ENCODE peak calls at places on chromosomes 4 and X, in six cellular contexts. One of them, this sample, is unnamed.

GRCh38 chr4:164212134-164212533 is 541.8 kb upstream of the SMIM31 start:
- DNase-seq in HCT116: no peak
- DNase-seq in naive thymus-derived CD8-positive, alpha-beta T cell: no peak
- DNase-seq in M059J: peak
- DNase-seq in HEK293T: no peak
- DNase-seq in choroid plexus epithelial cell: peak
- DNase-seq in this sample: peak

GRCh38 chr4:85681194-85681803 is 206.3 kb downstream of the ARHGAP24 start:
- DNase-seq in M059J: peak
- DNase-seq in choroid plexus epithelial cell: peak
- DNase-seq in naive thymus-derived CD8-positive, alpha-beta T cell: no peak
- DNase-seq in HCT116: no peak
- DNase-seq in HEK293T: no peak
- DNase-seq in this sample: no peak

GRCh38 chr4:74364649-74365491 is at the start of gene EREG:
- DNase-seq in HEK293T: peak
- DNase-seq in naive thymus-derived CD8-positive, alpha-beta T cell: no peak
- DNase-seq in choroid plexus epithelial cell: peak
- DNase-seq in HCT116: peak
- DNase-seq in M059J: peak
- DNase-seq in this sample: peak

GRCh38 chrX:386768-387575 is at the start of gene PPP2R3B:
- DNase-seq in choroid plexus epithelial cell: peak
- DNase-seq in HEK293T: peak
- DNase-seq in HCT116: peak
- DNase-seq in naive thymus-derived CD8-positive, alpha-beta T cell: peak
- DNase-seq in M059J: peak
- DNase-seq in this sample: peak

GRCh38 chrX:107714196-107714811 is 61.3 kb downstream of the TSC22D3 start:
- DNase-seq in HEK293T: no peak
- DNase-seq in HCT116: no peak
- DNase-seq in M059J: no peak
- DNase-seq in naive thymus-derived CD8-positive, alpha-beta T cell: no peak
- DNase-seq in choroid plexus epithelial cell: peak
- DNase-seq in this sample: no peak

GRCh38 chrX:30791296-30792278 is 97.5 kb downstream of the TAB3 start:
- DNase-seq in M059J: no peak
- DNase-seq in naive thymus-derived CD8-positive, alpha-beta T cell: no peak
- DNase-seq in choroid plexus epithelial cell: no peak
- DNase-seq in HEK293T: no peak
- DNase-seq in HCT116: no peak
- DNase-seq in this sample: no peak

GRCh38 chrX:134806707-134807038 is 148.4 kb upstream of the PLAC1 start:
- DNase-seq in naive thymus-derived CD8-positive, alpha-beta T cell: no peak
- DNase-seq in HEK293T: no peak
- DNase-seq in HCT116: no peak
- DNase-seq in M059J: no peak
- DNase-seq in choroid plexus epithelial cell: no peak
- DNase-seq in this sample: no peak

GRCh38 chr4:69831270-69831627 is 28.7 kb downstream of the SULT1E1 start:
- DNase-seq in choroid plexus epithelial cell: no peak
- DNase-seq in naive thymus-derived CD8-positive, alpha-beta T cell: no peak
- DNase-seq in HCT116: no peak
- DNase-seq in M059J: no peak
- DNase-seq in HEK293T: no peak
- DNase-seq in this sample: no peak

GRCh38 chrX:1394731-1395501 is 3.0 kb upstream of the SLC25A6 start:
- DNase-seq in choroid plexus epithelial cell: no peak
- DNase-seq in HEK293T: no peak
- DNase-seq in naive thymus-derived CD8-positive, alpha-beta T cell: no peak
- DNase-seq in M059J: no peak
- DNase-seq in HCT116: no peak
- DNase-seq in this sample: no peak

GRCh38 chr4:73450398-73451004 is 14.5 kb downstream of the AFP start:
- DNase-seq in HCT116: no peak
- DNase-seq in naive thymus-derived CD8-positive, alpha-beta T cell: no peak
- DNase-seq in M059J: peak
- DNase-seq in HEK293T: no peak
- DNase-seq in choroid plexus epithelial cell: peak
- DNase-seq in this sample: no peak

GRCh38 chr4:6955261-6955911 is 45.8 kb downstream of the TBC1D14 start:
- DNase-seq in choroid plexus epithelial cell: no peak
- DNase-seq in HCT116: no peak
- DNase-seq in M059J: no peak
- DNase-seq in naive thymus-derived CD8-positive, alpha-beta T cell: no peak
- DNase-seq in HEK293T: no peak
- DNase-seq in this sample: no peak

GRCh38 chr4:83323136-83323535 is 11.5 kb downstream of the HPSE start:
- DNase-seq in M059J: no peak
- DNase-seq in naive thymus-derived CD8-positive, alpha-beta T cell: no peak
- DNase-seq in HEK293T: no peak
- DNase-seq in HCT116: no peak
- DNase-seq in choroid plexus epithelial cell: no peak
- DNase-seq in this sample: no peak

GRCh38 chrX:144791298-144791697 is 456.0 kb upstream of the SPANXN1 start:
- DNase-seq in HCT116: no peak
- DNase-seq in choroid plexus epithelial cell: no peak
- DNase-seq in M059J: no peak
- DNase-seq in naive thymus-derived CD8-positive, alpha-beta T cell: no peak
- DNase-seq in HEK293T: no peak
- DNase-seq in this sample: no peak

GRCh38 chrX:21958888-21959287 is 18.4 kb downstream of the SMS start:
- DNase-seq in choroid plexus epithelial cell: no peak
- DNase-seq in HCT116: no peak
- DNase-seq in M059J: no peak
- DNase-seq in naive thymus-derived CD8-positive, alpha-beta T cell: no peak
- DNase-seq in HEK293T: no peak
- DNase-seq in this sample: no peak

GRCh38 chr4:185783574-185783973 is 28.4 kb downstream of the SORBS2 start:
- DNase-seq in HCT116: no peak
- DNase-seq in choroid plexus epithelial cell: peak
- DNase-seq in naive thymus-derived CD8-positive, alpha-beta T cell: no peak
- DNase-seq in M059J: peak
- DNase-seq in HEK293T: no peak
- DNase-seq in this sample: no peak

GRCh38 chr4:17517664-17518063 is 2.7 kb downstream of the CLRN2 start:
- DNase-seq in M059J: no peak
- DNase-seq in HEK293T: no peak
- DNase-seq in naive thymus-derived CD8-positive, alpha-beta T cell: no peak
- DNase-seq in HCT116: no peak
- DNase-seq in choroid plexus epithelial cell: no peak
- DNase-seq in this sample: no peak

GRCh38 chrX:8049827-8050226 is 121.2 kb downstream of the VCX2 start:
- DNase-seq in M059J: no peak
- DNase-seq in HCT116: no peak
- DNase-seq in HEK293T: no peak
- DNase-seq in choroid plexus epithelial cell: no peak
- DNase-seq in naive thymus-derived CD8-positive, alpha-beta T cell: no peak
- DNase-seq in this sample: no peak

GRCh38 chr4:154314248-154314647 is 177.4 kb downstream of the DCHS2 start:
- DNase-seq in HCT116: peak
- DNase-seq in HEK293T: no peak
- DNase-seq in naive thymus-derived CD8-positive, alpha-beta T cell: no peak
- DNase-seq in choroid plexus epithelial cell: peak
- DNase-seq in M059J: peak
- DNase-seq in this sample: peak

GRCh38 chrX:123830309-123830708 is 29.5 kb upstream of the XIAP start:
- DNase-seq in HCT116: no peak
- DNase-seq in M059J: peak
- DNase-seq in choroid plexus epithelial cell: peak
- DNase-seq in naive thymus-derived CD8-positive, alpha-beta T cell: no peak
- DNase-seq in HEK293T: no peak
- DNase-seq in this sample: peak

GRCh38 chr4:77220841-77221613 is 64.0 kb downstream of the CCNG2 start:
- DNase-seq in HCT116: no peak
- DNase-seq in naive thymus-derived CD8-positive, alpha-beta T cell: no peak
- DNase-seq in HEK293T: no peak
- DNase-seq in choroid plexus epithelial cell: peak
- DNase-seq in M059J: peak
- DNase-seq in this sample: no peak

GRCh38 chr4:38154681-38155588 is 194.7 kb downstream of the PTTG2 start:
- DNase-seq in HEK293T: no peak
- DNase-seq in HCT116: no peak
- DNase-seq in choroid plexus epithelial cell: no peak
- DNase-seq in naive thymus-derived CD8-positive, alpha-beta T cell: no peak
- DNase-seq in M059J: no peak
- DNase-seq in this sample: no peak

GRCh38 chr4:144656857-144657256 is 10.9 kb downstream of the HHIP start:
- DNase-seq in naive thymus-derived CD8-positive, alpha-beta T cell: no peak
- DNase-seq in HCT116: no peak
- DNase-seq in HEK293T: no peak
- DNase-seq in choroid plexus epithelial cell: peak
- DNase-seq in M059J: no peak
- DNase-seq in this sample: no peak

GRCh38 chrX:149453911-149454820 is 50.9 kb downstream of the IDS start:
- DNase-seq in choroid plexus epithelial cell: no peak
- DNase-seq in HEK293T: no peak
- DNase-seq in naive thymus-derived CD8-positive, alpha-beta T cell: no peak
- DNase-seq in M059J: no peak
- DNase-seq in HCT116: no peak
- DNase-seq in this sample: no peak

GRCh38 chrX:136193771-136194170 is 46.4 kb downstream of the FHL1 start:
- DNase-seq in HCT116: no peak
- DNase-seq in choroid plexus epithelial cell: no peak
- DNase-seq in naive thymus-derived CD8-positive, alpha-beta T cell: no peak
- DNase-seq in HEK293T: no peak
- DNase-seq in M059J: peak
- DNase-seq in this sample: no peak

GRCh38 chrX:13499736-13500135 is 69.7 kb upstream of the EGFL6 start:
- DNase-seq in choroid plexus epithelial cell: no peak
- DNase-seq in HCT116: no peak
- DNase-seq in HEK293T: no peak
- DNase-seq in naive thymus-derived CD8-positive, alpha-beta T cell: no peak
- DNase-seq in M059J: no peak
- DNase-seq in this sample: no peak

GRCh38 chr4:106365613-106366012 is 3.0 kb downstream of the GIMD1 start:
- DNase-seq in naive thymus-derived CD8-positive, alpha-beta T cell: no peak
- DNase-seq in choroid plexus epithelial cell: peak
- DNase-seq in M059J: peak
- DNase-seq in HCT116: no peak
- DNase-seq in HEK293T: no peak
- DNase-seq in this sample: peak

GRCh38 chrX:20265221-20265725 is 1.4 kb downstream of the RPS6KA3 start:
- DNase-seq in choroid plexus epithelial cell: peak
- DNase-seq in HCT116: peak
- DNase-seq in naive thymus-derived CD8-positive, alpha-beta T cell: peak
- DNase-seq in HEK293T: peak
- DNase-seq in M059J: peak
- DNase-seq in this sample: peak

GRCh38 chr4:113675731-113676707 is 85.5 kb downstream of the CAMK2D start:
- DNase-seq in M059J: peak
- DNase-seq in HCT116: no peak
- DNase-seq in choroid plexus epithelial cell: peak
- DNase-seq in naive thymus-derived CD8-positive, alpha-beta T cell: no peak
- DNase-seq in HEK293T: no peak
- DNase-seq in this sample: no peak

GRCh38 chr4:105563352-105563751 is 10.9 kb downstream of the ARHGEF38 start:
- DNase-seq in HCT116: no peak
- DNase-seq in HEK293T: no peak
- DNase-seq in choroid plexus epithelial cell: no peak
- DNase-seq in naive thymus-derived CD8-positive, alpha-beta T cell: no peak
- DNase-seq in M059J: no peak
- DNase-seq in this sample: no peak

GRCh38 chr4:76515975-76516853 is 81.2 kb downstream of the SHROOM3 start:
- DNase-seq in HCT116: no peak
- DNase-seq in HEK293T: no peak
- DNase-seq in naive thymus-derived CD8-positive, alpha-beta T cell: no peak
- DNase-seq in M059J: no peak
- DNase-seq in choroid plexus epithelial cell: peak
- DNase-seq in this sample: no peak

GRCh38 chr4:56530269-56531148 is 24.9 kb downstream of the ARL9 start:
- DNase-seq in M059J: peak
- DNase-seq in naive thymus-derived CD8-positive, alpha-beta T cell: peak
- DNase-seq in choroid plexus epithelial cell: peak
- DNase-seq in HCT116: peak
- DNase-seq in HEK293T: peak
- DNase-seq in this sample: peak

GRCh38 chr4:13872145-13872544 is 244.6 kb upstream of the BOD1L1 start:
- DNase-seq in M059J: no peak
- DNase-seq in choroid plexus epithelial cell: peak
- DNase-seq in HEK293T: no peak
- DNase-seq in HCT116: no peak
- DNase-seq in naive thymus-derived CD8-positive, alpha-beta T cell: no peak
- DNase-seq in this sample: no peak

GRCh38 chrX:8044861-8045434 is 117.7 kb upstream of the PNPLA4 start:
- DNase-seq in M059J: no peak
- DNase-seq in HCT116: no peak
- DNase-seq in HEK293T: no peak
- DNase-seq in naive thymus-derived CD8-positive, alpha-beta T cell: no peak
- DNase-seq in choroid plexus epithelial cell: no peak
- DNase-seq in this sample: no peak

GRCh38 chr4:5469151-5469775 is 239.1 kb downstream of the EVC2 start:
- DNase-seq in HCT116: no peak
- DNase-seq in naive thymus-derived CD8-positive, alpha-beta T cell: no peak
- DNase-seq in M059J: no peak
- DNase-seq in HEK293T: no peak
- DNase-seq in choroid plexus epithelial cell: no peak
- DNase-seq in this sample: no peak

GRCh38 chr4:96649536-96649935 is 809.6 kb downstream of the PDHA2 start:
- DNase-seq in HEK293T: no peak
- DNase-seq in naive thymus-derived CD8-positive, alpha-beta T cell: no peak
- DNase-seq in HCT116: peak
- DNase-seq in M059J: peak
- DNase-seq in choroid plexus epithelial cell: peak
- DNase-seq in this sample: peak

GRCh38 chr4:6557856-6558255 is 17.1 kb upstream of the MAN2B2 start:
- DNase-seq in M059J: no peak
- DNase-seq in HCT116: no peak
- DNase-seq in HEK293T: no peak
- DNase-seq in choroid plexus epithelial cell: no peak
- DNase-seq in naive thymus-derived CD8-positive, alpha-beta T cell: no peak
- DNase-seq in this sample: no peak

GRCh38 chr4:184617611-184618196 is 31.5 kb downstream of the CASP3 start:
- DNase-seq in HCT116: no peak
- DNase-seq in HEK293T: no peak
- DNase-seq in M059J: no peak
- DNase-seq in choroid plexus epithelial cell: no peak
- DNase-seq in naive thymus-derived CD8-positive, alpha-beta T cell: no peak
- DNase-seq in this sample: no peak

GRCh38 chrX:1468250-1468772 is 15.6 kb upstream of the ASMTL start:
- DNase-seq in HEK293T: no peak
- DNase-seq in M059J: peak
- DNase-seq in naive thymus-derived CD8-positive, alpha-beta T cell: peak
- DNase-seq in choroid plexus epithelial cell: peak
- DNase-seq in HCT116: no peak
- DNase-seq in this sample: peak

GRCh38 chr4:36280555-36280954 is 861 bp upstream of the DTHD1 start:
- DNase-seq in HEK293T: no peak
- DNase-seq in HCT116: no peak
- DNase-seq in M059J: no peak
- DNase-seq in naive thymus-derived CD8-positive, alpha-beta T cell: no peak
- DNase-seq in choroid plexus epithelial cell: no peak
- DNase-seq in this sample: peak

GRCh38 chr4:5366421-5366820 is 315.1 kb downstream of the STK32B start:
- DNase-seq in HEK293T: no peak
- DNase-seq in HCT116: no peak
- DNase-seq in M059J: peak
- DNase-seq in naive thymus-derived CD8-positive, alpha-beta T cell: no peak
- DNase-seq in choroid plexus epithelial cell: no peak
- DNase-seq in this sample: no peak

This sample was measured in ACHN.